ENCODE peak calls at places on chromosomes 4 and X, in ten cellular contexts. T is AG08396, G is NCI-H2029 treated with DMSO at 0.1 percent for 48 hours, Y is adrenal gland, U is fibroblast of the conjunctiva, A is iris pigment epithelial cell, L is kidney epithelial cell, E is T-helper 22 cell, Q is H4, J is Calu3. R is an unnamed sample.

GRCh38 chrX:70038951-70039350 is 10.8 kb downstream of the AWAT2 start:
- DNase-seq in T (no peak), L (no peak), J (no peak), U (no peak), Q (no peak), Y (no peak), A (no peak), G (no peak), E (no peak), R (no peak)

GRCh38 chr4:152090543-152090942 is 329.7 kb upstream of the GATB start:
- DNase-seq in G (no peak), Y (no peak), T (peak), J (no peak), U (no peak), E (no peak), Q (no peak), L (no peak), A (no peak), R (no peak)

GRCh38 chrX:122868626-122869025 is 315.5 kb upstream of the GRIA3 start:
- DNase-seq in E (no peak), U (no peak), A (no peak), J (no peak), G (no peak), Q (no peak), T (no peak), L (no peak), Y (no peak), R (no peak)

GRCh38 chrX:55007633-55008032 is 7.5 kb downstream of the APEX2 start:
- DNase-seq in E (no peak), Q (peak), U (no peak), Y (peak), G (no peak), A (peak), J (no peak), L (no peak), T (peak), R (peak)

GRCh38 chr4:154478547-154478946 is 13.1 kb downstream of the DCHS2 start:
- DNase-seq in Q (no peak), A (no peak), T (no peak), E (no peak), L (no peak), J (no peak), G (no peak), Y (no peak), U (no peak), R (no peak)

GRCh38 chr4:181604546-181604945 is 638.7 kb upstream of the TENM3 start:
- DNase-seq in J (no peak), Q (no peak), T (no peak), L (no peak), Y (no peak), G (no peak), E (no peak), A (no peak), U (no peak), R (no peak)

GRCh38 chr4:6017030-6017429 is 1.2 kb downstream of the C4orf50 start:
- DNase-seq in L (no peak), J (no peak), G (no peak), Y (no peak), A (no peak), U (no peak), Q (no peak), E (no peak), T (no peak), R (peak)

GRCh38 chr4:108619372-108620100 is 840 bp upstream of the RPL34 start:
- DNase-seq in U (no peak), A (no peak), T (no peak), L (no peak), J (no peak), Q (no peak), Y (no peak), E (no peak), G (no peak), R (no peak)

GRCh38 chrX:139025822-139026221 is 314.3 kb upstream of the FGF13 start:
- DNase-seq in E (no peak), J (no peak), L (no peak), G (no peak), Q (no peak), Y (no peak), U (no peak), T (no peak), A (no peak), R (no peak)

GRCh38 chrX:102654696-102655095 is 3.4 kb downstream of the GPRASP1 start:
- DNase-seq in U (no peak), T (no peak), Q (no peak), L (no peak), J (no peak), A (no peak), E (no peak), G (no peak), Y (no peak), R (no peak)

GRCh38 chr4:122773021-122773420 is 40.5 kb downstream of the BBS12 start:
- DNase-seq in Y (no peak), E (no peak), J (no peak), G (no peak), A (no peak), U (no peak), Q (no peak), L (no peak), T (no peak), R (no peak)

GRCh38 chr4:156536661-156537060 is 434.9 kb downstream of the PDGFC start:
- DNase-seq in L (no peak), A (peak), Y (no peak), U (no peak), G (no peak), J (no peak), T (no peak), E (no peak), Q (no peak), R (no peak)

GRCh38 chr4:80113615-80114014 is 40.6 kb upstream of the ANTXR2 start:
- DNase-seq in J (no peak), G (no peak), U (no peak), A (no peak), Q (no peak), E (no peak), L (no peak), Y (no peak), T (no peak), R (no peak)

GRCh38 chrX:77087529-77088169 is 359.5 kb upstream of the FGF16 start:
- DNase-seq in Q (no peak), T (peak), E (no peak), A (peak), L (no peak), J (no peak), U (peak), Y (peak), G (no peak), R (no peak)

GRCh38 chr4:7313991-7314390 is 120.7 kb downstream of the PSAPL1 start:
- DNase-seq in E (no peak), G (no peak), T (no peak), J (no peak), Q (no peak), U (no peak), A (no peak), L (no peak), Y (no peak), R (no peak)

GRCh38 chrX:120147537-120147936 is 10.9 kb upstream of the RHOXF2 start:
- DNase-seq in U (no peak), L (no peak), T (no peak), G (no peak), Q (no peak), E (no peak), A (no peak), Y (no peak), J (no peak), R (no peak)

GRCh38 chrX:12319012-12319519 is 180.8 kb downstream of the FRMPD4 start:
- DNase-seq in G (no peak), E (no peak), T (no peak), L (no peak), J (no peak), Y (no peak), A (no peak), Q (no peak), U (no peak), R (no peak)

GRCh38 chr4:3709061-3709845 is 56.9 kb upstream of the ADRA2C start:
- DNase-seq in L (no peak), A (no peak), Y (no peak), J (no peak), T (no peak), U (no peak), G (no peak), Q (no peak), E (no peak), R (no peak)

GRCh38 chrX:6041630-6042029 is 187.0 kb downstream of the NLGN4X start:
- DNase-seq in J (no peak), U (no peak), Y (no peak), A (peak), G (no peak), Q (no peak), L (no peak), T (no peak), E (no peak), R (no peak)

GRCh38 chrX:107672955-107673378 is 44.7 kb downstream of the PRPS1 start:
- DNase-seq in T (no peak), L (no peak), Y (peak), A (peak), Q (peak), U (peak), G (no peak), E (peak), J (peak), R (peak)

R was measured in LoVo.